ENCODE peak calls at places on chromosomes 11 and 22, in seven cellular contexts. J, I, V, S, B, F and G are unnamed samples.

GRCh38 chr11:133081730-133082452 is 450.4 kb downstream of the OPCML start:
- DNase-seq in J (no peak), I (no peak), V (no peak), S (no peak), B (no peak), F (no peak), G (no peak)

GRCh38 chr11:65439331-65440181 is 17.0 kb downstream of the NEAT1 start:
- DNase-seq in J (no peak), I (peak; percentile 34), V (peak; percentile 48), S (peak; percentile 16), B (no peak), F (peak; percentile 11), G (no peak)

GRCh38 chr11:116725434-116726221 is 47.2 kb downstream of the BUD13 start:
- DNase-seq in J (no peak), I (peak; percentile 53), V (peak; percentile 44), S (no peak), B (peak; percentile 67), F (no peak), G (no peak)

GRCh38 chr11:126310229-126310991 is 6.5 kb downstream of the DCPS start:
- DNase-seq in J (peak; percentile 84), I (peak; percentile 66), V (peak; percentile 74), S (peak; percentile 87), B (peak; percentile 69), F (peak; percentile 87), G (peak; percentile 60)

GRCh38 chr22:37472418-37473006 is 13.7 kb downstream of the MFNG start:
- DNase-seq in J (peak; percentile 76), I (no peak), V (peak; percentile 28), S (no peak), B (no peak), F (peak; percentile 54), G (peak; percentile 32)

GRCh38 chr11:73951797-73952196 is 971 bp downstream of the DNAJB13 start:
- DNase-seq in J (no peak), I (no peak), V (peak; percentile 59), S (no peak), B (no peak), F (peak; percentile 66), G (no peak)

GRCh38 chr11:128904303-128904871 is 13.2 kb downstream of the KCNJ5 start:
- DNase-seq in J (no peak), I (no peak), V (no peak), S (no peak), B (no peak), F (no peak), G (peak; percentile 13)

GRCh38 chr11:119081682-119082081 is 3.0 kb upstream of the HMBS start:
- DNase-seq in J (no peak), I (no peak), V (no peak), S (no peak), B (no peak), F (no peak), G (no peak)

GRCh38 chr11:102983491-102983890 is 28.0 kb upstream of the MMP13 start:
- DNase-seq in J (no peak), I (no peak), V (no peak), S (no peak), B (no peak), F (no peak), G (no peak)

GRCh38 chr22:35154937-35155387 is 89.0 kb downstream of the ISX start:
- DNase-seq in J (peak; percentile 75), I (peak; percentile 49), V (peak; percentile 35), S (peak; percentile 34), B (peak; percentile 50), F (peak; percentile 71), G (peak; percentile 39)

GRCh38 chr11:115418081-115418480 is 86.1 kb downstream of the CADM1 start:
- DNase-seq in J (no peak), I (no peak), V (no peak), S (no peak), B (no peak), F (no peak), G (no peak)

GRCh38 chr22:19974233-19974861 is 32.7 kb upstream of the TXNRD2 start:
- DNase-seq in J (no peak), I (peak; percentile 42), V (peak; percentile 51), S (peak; percentile 51), B (no peak), F (peak; percentile 22), G (no peak)

GRCh38 chr11:70087446-70088167 is 9.5 kb downstream of the ANO1 start:
- DNase-seq in J (no peak), I (no peak), V (no peak), S (no peak), B (no peak), F (no peak), G (no peak)

GRCh38 chr11:130121430-130121978 is 38.1 kb upstream of the ST14 start:
- DNase-seq in J (no peak), I (peak; percentile 87), V (peak; percentile 81), S (no peak), B (no peak), F (no peak), G (no peak)

GRCh38 chr11:121270286-121270685 is 22.3 kb upstream of the SC5D start:
- DNase-seq in J (no peak), I (no peak), V (no peak), S (no peak), B (no peak), F (no peak), G (no peak)

GRCh38 chr11:33735166-33735425 is 1.1 kb downstream of the CD59 start:
- DNase-seq in J (no peak), I (no peak), V (no peak), S (no peak), B (no peak), F (no peak), G (no peak)

GRCh38 chr11:107576497-107577086 is 11.1 kb upstream of the ALKBH8 start:
- DNase-seq in J (peak; percentile 76), I (peak; percentile 53), V (peak; percentile 47), S (peak; percentile 41), B (peak; percentile 44), F (peak; percentile 87), G (peak; percentile 59)

GRCh38 chr11:27673979-27674663 is 26.1 kb downstream of the BDNF start:
- DNase-seq in J (no peak), I (no peak), V (no peak), S (no peak), B (no peak), F (no peak), G (peak; percentile 66)

GRCh38 chr11:37089439-37089838 is 491.4 kb upstream of the RAG2 start:
- DNase-seq in J (no peak), I (no peak), V (no peak), S (no peak), B (no peak), F (no peak), G (no peak)

GRCh38 chr11:104663190-104664140 is 234.8 kb downstream of the CASP12 start:
- DNase-seq in J (no peak), I (no peak), V (peak; percentile 12), S (no peak), B (no peak), F (peak; percentile 86), G (no peak)

GRCh38 chr11:117679464-117679863 is 117.6 kb downstream of the DSCAML1 start:
- DNase-seq in J (no peak), I (no peak), V (no peak), S (no peak), B (no peak), F (no peak), G (no peak)

GRCh38 chr11:12019337-12019736 is 10.9 kb upstream of the DKK3 start:
- DNase-seq in J (no peak), I (no peak), V (peak; percentile 87), S (peak; percentile 26), B (no peak), F (no peak), G (no peak)

GRCh38 chr11:12017865-12018453 is 9.5 kb upstream of the DKK3 start:
- DNase-seq in J (no peak), I (no peak), V (peak; percentile 44), S (no peak), B (no peak), F (no peak), G (no peak)

GRCh38 chr11:12019867-12020416 is 11.5 kb upstream of the DKK3 start:
- DNase-seq in J (no peak), I (no peak), V (no peak), S (no peak), B (no peak), F (no peak), G (no peak)

GRCh38 chr11:12017243-12017678 is 8.8 kb upstream of the DKK3 start:
- DNase-seq in J (no peak), I (peak; percentile 46), V (peak; percentile 85), S (no peak), B (no peak), F (no peak), G (no peak)

DNA sequence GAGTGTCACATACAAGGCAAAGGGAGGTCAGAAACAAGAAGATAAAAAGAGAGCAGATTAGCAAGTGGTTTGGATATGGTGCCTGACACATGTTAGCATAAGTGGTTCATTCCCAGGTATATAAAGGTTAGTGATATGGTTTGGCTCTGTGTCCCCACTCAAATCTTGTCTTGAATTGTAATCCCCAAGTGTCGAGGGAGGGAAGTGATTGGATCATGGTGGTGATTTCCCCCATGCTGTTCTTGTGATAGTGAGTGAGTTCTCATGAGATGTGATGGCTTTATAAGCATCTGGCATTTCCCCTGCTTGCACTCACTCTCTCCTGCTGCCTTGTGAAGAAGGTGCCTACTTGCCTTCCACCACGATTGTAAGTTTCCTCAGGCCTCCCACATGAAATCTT is 12.1 kb upstream of the DKK3 start:
- DNase-seq in J (no peak), I (no peak), V (no peak), S (no peak), B (no peak), F (no peak), G (no peak)
- H3K27ac ChIP-seq in J (no peak overlapping the region), I (no peak overlapping the region), V (no peak overlapping the region), S (no peak overlapping the region), B (no peak overlapping the region), F (no peak overlapping the region), G (no peak overlapping the region)

GRCh38 chr11:87366766-87367405 is 329.2 kb downstream of the TMEM135 start:
- DNase-seq in J (no peak), I (no peak), V (no peak), S (no peak), B (no peak), F (no peak), G (no peak)

GRCh38 chr11:87358461-87358860 is 320.7 kb downstream of the TMEM135 start:
- DNase-seq in J (no peak), I (no peak), V (no peak), S (no peak), B (no peak), F (no peak), G (no peak)

GRCh38 chr11:87359401-87359800 is 321.7 kb downstream of the TMEM135 start:
- DNase-seq in J (peak; percentile 78), I (no peak), V (no peak), S (no peak), B (no peak), F (peak; percentile 41), G (no peak)

GRCh38 chr11:87366346-87366745 is 328.6 kb downstream of the TMEM135 start:
- DNase-seq in J (no peak), I (no peak), V (no peak), S (no peak), B (no peak), F (no peak), G (no peak)

GRCh38 chr11:87361891-87362290 is 324.2 kb downstream of the TMEM135 start:
- DNase-seq in J (no peak), I (no peak), V (no peak), S (no peak), B (no peak), F (no peak), G (no peak)
- H3K27ac ChIP-seq in J (no peak overlapping the region), I (no peak overlapping the region), V (no peak overlapping the region), S (no peak overlapping the region), B (no peak overlapping the region), F (no peak overlapping the region), G (no peak overlapping the region)

GRCh38 chr11:1310772-1311468 is 1.5 kb upstream of the TOLLIP start:
- DNase-seq in J (peak; percentile 80), I (no peak), V (no peak), S (no peak), B (no peak), F (no peak), G (no peak)
- H3K27ac ChIP-seq in J (peak overlapping the region; percentile 98), I (no peak overlapping the region), V (no peak overlapping the region), S (no peak overlapping the region), B (no peak overlapping the region), F (no peak overlapping the region), G (no peak overlapping the region)

GRCh38 chr22:45329536-45329936 is 19.8 kb downstream of the FAM118A start:
- DNase-seq in J (peak; percentile 45), I (no peak), V (no peak), S (no peak), B (peak; percentile 82), F (no peak), G (no peak)
- H3K27ac ChIP-seq in J (no peak overlapping the region), I (no peak overlapping the region), V (no peak overlapping the region), S (no peak overlapping the region), B (peak overlapping the region; percentile 95), F (no peak overlapping the region), G (no peak overlapping the region)